ENCODE peak calls at places on chromosomes 5 and 9, in ten cellular contexts. B is AG04449, X is mammary epithelial cell, Y is fibroblast of pulmonary artery, S is left lung, U is coronary artery, C is nephron progenitor cell, H is Peyer's patch, I is BJ, N is choroid plexus epithelial cell. P is an unnamed sample.

GRCh38 chr9:135288941-135289534 is 190.5 kb upstream of the PPP1R26 start:
- DNase-seq in B (no peak), X (no peak), Y (no peak), S (peak), U (no peak), C (no peak), H (no peak), I (no peak), N (no peak), P (no peak)

GRCh38 chr5:61419141-61419540 is 87.1 kb downstream of the ZSWIM6 start:
- DNase-seq in B (no peak), X (no peak), Y (no peak), S (no peak), U (no peak), C (no peak), H (no peak), I (no peak), N (no peak), P (no peak)

GRCh38 chr9:37404590-37404989 is 17.9 kb upstream of the GRHPR start:
- DNase-seq in B (no peak), X (no peak), Y (no peak), S (no peak), U (no peak), C (no peak), H (no peak), I (no peak), N (no peak), P (no peak)

GRCh38 chr9:14056235-14056930 is 257.6 kb downstream of the NFIB start:
- DNase-seq in B (no peak), X (no peak), Y (peak), S (no peak), U (no peak), C (no peak), H (no peak), I (no peak), N (peak), P (no peak)

GRCh38 chr9:80028501-80028900 is 456.7 kb downstream of the TLE4 start:
- DNase-seq in B (peak), X (no peak), Y (no peak), S (no peak), U (no peak), C (no peak), H (no peak), I (peak), N (no peak), P (no peak)

GRCh38 chr5:3542158-3542557 is 53.5 kb upstream of the IRX1 start:
- DNase-seq in B (no peak), X (peak), Y (no peak), S (no peak), U (no peak), C (no peak), H (no peak), I (no peak), N (no peak), P (peak)

GRCh38 chr5:154740483-154740882 is 14.7 kb upstream of the LARP1 start:
- DNase-seq in B (no peak), X (no peak), Y (peak), S (no peak), U (no peak), C (no peak), H (no peak), I (no peak), N (peak), P (peak)

GRCh38 chr5:43400082-43400481 is 12.1 kb downstream of the CCL28 start:
- DNase-seq in B (no peak), X (peak), Y (peak), S (no peak), U (no peak), C (no peak), H (no peak), I (no peak), N (peak), P (peak)

GRCh38 chr5:153678617-153679329 is 188.3 kb downstream of the GRIA1 start:
- DNase-seq in B (no peak), X (no peak), Y (peak), S (no peak), U (no peak), C (no peak), H (no peak), I (no peak), N (peak), P (peak)

GRCh38 chr5:16702964-16703363 is 86.2 kb upstream of the RETREG1 start:
- DNase-seq in B (no peak), X (no peak), Y (no peak), S (no peak), U (no peak), C (no peak), H (no peak), I (no peak), N (no peak), P (no peak)

GRCh38 chr5:66987949-66988838 is 208.4 kb downstream of the CD180 start:
- DNase-seq in B (no peak), X (no peak), Y (peak), S (no peak), U (no peak), C (no peak), H (no peak), I (no peak), N (peak), P (peak)

GRCh38 chr9:21889673-21890072 is 87.2 kb downstream of the MTAP start:
- DNase-seq in B (no peak), X (no peak), Y (no peak), S (peak), U (no peak), C (no peak), H (no peak), I (no peak), N (no peak), P (no peak)

GRCh38 chr5:74919487-74919886 is 53.3 kb upstream of the FAM169A start:
- DNase-seq in B (no peak), X (peak), Y (peak), S (no peak), U (no peak), C (peak), H (no peak), I (no peak), N (peak), P (peak)

GRCh38 chr5:91272858-91273257 is 110.3 kb downstream of the ARRDC3 start:
- DNase-seq in B (no peak), X (no peak), Y (no peak), S (no peak), U (no peak), C (no peak), H (no peak), I (no peak), N (peak), P (no peak)

GRCh38 chr9:131394464-131395026 is 659 bp downstream of the PRRC2B start:
- DNase-seq in B (no peak), X (no peak), Y (peak), S (peak), U (no peak), C (peak), H (peak), I (no peak), N (peak), P (no peak)

GRCh38 chr5:160643588-160643987 is 208.4 kb downstream of the ATP10B start:
- DNase-seq in B (no peak), X (no peak), Y (no peak), S (no peak), U (no peak), C (no peak), H (no peak), I (no peak), N (no peak), P (no peak)

GRCh38 chr9:2231831-2232230 is 216.7 kb downstream of the SMARCA2 start:
- DNase-seq in B (no peak), X (peak), Y (peak), S (no peak), U (no peak), C (no peak), H (no peak), I (no peak), N (no peak), P (peak)

GRCh38 chr9:116706310-116707290 is 19.5 kb downstream of the TRIM32 start:
- DNase-seq in B (no peak), X (no peak), Y (no peak), S (no peak), U (no peak), C (no peak), H (no peak), I (no peak), N (no peak), P (no peak)

GRCh38 chr9:69181908-69182353 is 7.9 kb downstream of the TJP2 start:
- DNase-seq in B (no peak), X (no peak), Y (no peak), S (no peak), U (no peak), C (no peak), H (no peak), I (no peak), N (no peak), P (no peak)

GRCh38 chr5:131068893-131069643 is 96.0 kb downstream of the HINT1 start:
- DNase-seq in B (no peak), X (no peak), Y (no peak), S (no peak), U (no peak), C (no peak), H (no peak), I (no peak), N (peak), P (no peak)

GRCh38 chr5:124806857-124807196 is 60.4 kb upstream of the ZNF608 start:
- DNase-seq in B (no peak), X (no peak), Y (no peak), S (no peak), U (no peak), C (no peak), H (no peak), I (no peak), N (no peak), P (no peak)

GRCh38 chr5:553874-554273 is 29.6 kb upstream of the SLC9A3 start:
- DNase-seq in B (no peak), X (peak), Y (peak), S (no peak), U (peak), C (no peak), H (peak), I (no peak), N (peak), P (peak)

GRCh38 chr5:53930457-53930856 is 370.0 kb downstream of the NDUFS4 start:
- DNase-seq in B (no peak), X (no peak), Y (peak), S (no peak), U (no peak), C (no peak), H (no peak), I (no peak), N (peak), P (no peak)

GRCh38 chr9:89012294-89013042 is 21.2 kb downstream of the S1PR3 start:
- DNase-seq in B (no peak), X (no peak), Y (no peak), S (no peak), U (no peak), C (no peak), H (no peak), I (no peak), N (no peak), P (no peak)

GRCh38 chr5:132103380-132103951 is 29.9 kb downstream of the CSF2 start:
- DNase-seq in B (peak), X (peak), Y (peak), S (peak), U (peak), C (no peak), H (no peak), I (peak), N (peak), P (peak)
- TF ChIP-seq CTCF in B (peak), X (peak), Y (peak), S (no peak), U (no peak), C (no peak), H (no peak), I (peak), N (no peak), P (no peak)

DNA sequence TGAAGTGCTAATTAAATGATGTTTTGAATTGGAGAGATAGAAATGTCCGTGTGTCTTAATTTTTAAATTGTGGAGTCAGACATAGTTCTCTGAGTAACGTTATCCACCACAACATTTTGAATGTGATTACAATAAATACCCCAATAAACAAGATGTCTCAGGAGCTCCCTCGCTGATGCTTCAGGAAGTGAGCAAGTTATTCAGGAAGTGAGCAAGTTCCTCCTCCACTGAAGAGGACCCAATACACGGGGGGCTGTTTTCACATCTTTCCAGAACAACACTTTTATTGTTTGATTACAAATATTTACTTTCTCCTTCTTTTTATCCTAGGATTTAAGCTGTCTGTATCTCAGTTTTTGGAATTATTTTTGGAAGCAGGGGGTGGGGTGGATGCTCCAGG is 363.8 kb downstream of the LRRC70 start:
- DNase-seq in B (no peak), X (no peak), Y (peak), S (no peak), U (no peak), C (no peak), H (no peak), I (no peak), N (no peak), P (no peak)
- TF ChIP-seq CTCF in B (no peak), X (no peak), Y (no peak), S (no peak), U (no peak), C (no peak), H (no peak), I (no peak), N (no peak), P (no peak)

DNA sequence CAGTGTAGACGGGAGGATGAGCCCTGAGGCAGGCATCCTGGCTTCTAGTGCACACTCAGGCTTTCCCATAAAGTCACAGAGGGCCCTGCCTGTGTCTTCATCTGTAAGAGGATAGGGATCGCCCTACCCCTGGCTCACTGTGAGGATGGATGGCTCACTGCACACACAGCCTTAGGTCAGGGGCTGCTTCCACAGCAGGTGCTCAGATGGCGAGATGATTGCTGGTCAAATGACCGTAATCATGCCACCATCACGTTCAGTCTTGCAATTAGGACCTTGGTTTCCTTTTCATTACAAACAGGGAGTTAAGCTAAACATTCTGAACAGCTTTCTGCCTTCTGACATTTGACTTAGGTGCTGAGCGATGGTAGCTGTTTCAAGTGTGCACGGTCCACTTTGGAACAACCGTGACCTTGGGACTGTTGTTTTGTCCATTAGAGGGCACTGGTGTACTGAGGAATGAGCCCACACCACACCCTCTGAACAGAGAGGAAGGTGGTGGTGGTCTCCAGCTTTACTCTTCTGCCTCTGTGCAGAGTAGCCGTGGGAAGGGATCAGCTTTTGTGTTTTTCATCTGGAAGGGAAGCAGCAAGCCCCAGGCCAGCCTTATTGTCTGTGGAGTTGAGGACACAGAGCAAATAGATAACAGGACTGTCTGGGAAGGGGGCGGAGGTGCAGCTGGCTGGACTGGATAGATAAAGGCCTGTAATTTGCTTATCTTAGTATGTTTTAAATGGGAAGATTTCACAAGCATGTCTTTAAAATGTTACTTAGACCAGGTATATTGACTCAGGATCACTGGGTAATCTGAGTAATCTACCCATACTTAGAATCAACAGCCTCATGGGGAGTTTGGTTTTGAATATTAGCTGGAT is 183.1 kb downstream of the TRIO start:
- DNase-seq in B (no peak), X (no peak), Y (no peak), S (no peak), U (no peak), C (peak), H (no peak), I (no peak), N (no peak), P (peak)
- TF ChIP-seq CTCF in B (peak), X (no peak), Y (peak), S (no peak), U (no peak), C (peak), H (no peak), I (peak), N (peak), P (no peak)

DNA sequence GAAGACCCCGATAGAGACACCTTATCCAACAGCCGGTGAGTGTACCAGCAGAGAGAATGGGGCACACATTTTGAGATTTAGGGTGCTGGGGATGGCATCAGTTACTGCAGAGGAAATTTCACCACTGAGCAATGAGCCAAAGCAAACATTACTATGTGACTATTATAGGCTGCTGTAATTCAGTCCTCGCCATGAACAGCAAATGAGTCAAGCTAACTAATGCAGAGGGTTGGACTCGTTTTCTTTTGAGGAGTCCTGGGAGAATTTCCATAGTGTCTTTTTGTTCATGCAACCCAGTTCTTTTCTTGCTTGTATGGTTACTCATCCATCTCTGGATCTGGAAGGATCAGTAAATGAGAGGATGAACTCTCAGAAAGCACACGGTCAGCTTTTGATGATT is 323.8 kb downstream of the PSAT1 start:
- DNase-seq in B (peak), X (peak), Y (peak), S (no peak), U (no peak), C (no peak), H (no peak), I (peak), N (peak), P (peak)
- TF ChIP-seq CTCF in B (no peak), X (no peak), Y (no peak), S (no peak), U (no peak), C (no peak), H (no peak), I (no peak), N (no peak), P (no peak)

GRCh38 chr5:40675396-40676133 is 4.2 kb upstream of the PTGER4 start:
- DNase-seq in B (no peak), X (no peak), Y (no peak), S (no peak), U (no peak), C (no peak), H (no peak), I (no peak), N (no peak), P (no peak)
- TF ChIP-seq CTCF in B (no peak), X (no peak), Y (no peak), S (no peak), U (no peak), C (no peak), H (no peak), I (no peak), N (no peak), P (no peak)

DNA sequence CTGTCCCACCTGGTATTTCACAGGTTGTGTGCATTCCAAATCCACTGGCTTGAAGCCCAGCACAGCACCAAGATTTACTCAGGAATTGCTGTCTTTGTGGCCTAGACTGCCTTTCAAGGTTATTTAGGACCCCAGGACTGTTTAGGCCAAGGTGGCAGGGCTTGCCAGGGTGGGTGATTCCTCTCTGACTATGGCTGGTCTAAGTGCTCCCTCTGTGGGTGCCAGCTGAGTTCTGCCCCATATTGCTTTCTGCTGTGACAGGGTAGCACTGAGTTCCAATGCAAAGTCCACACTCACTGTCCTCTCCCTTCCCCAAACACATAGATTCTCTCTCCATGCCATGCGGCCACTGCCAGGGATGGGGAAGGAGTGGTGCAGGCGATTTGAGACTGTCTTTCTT is 318.2 kb downstream of the EFNA5 start:
- DNase-seq in B (no peak), X (no peak), Y (no peak), S (no peak), U (no peak), C (no peak), H (no peak), I (no peak), N (no peak), P (no peak)
- TF ChIP-seq CTCF in B (no peak), X (no peak), Y (no peak), S (no peak), U (no peak), C (no peak), H (no peak), I (no peak), N (peak), P (no peak)

GRCh38 chr5:150343994-150344393 is 13.5 kb upstream of the TCOF1 start:
- DNase-seq in B (no peak), X (no peak), Y (no peak), S (no peak), U (no peak), C (no peak), H (no peak), I (no peak), N (no peak), P (no peak)

GRCh38 chr5:150346592-150346991 is 10.9 kb upstream of the TCOF1 start:
- DNase-seq in B (no peak), X (no peak), Y (no peak), S (no peak), U (no peak), C (no peak), H (no peak), I (no peak), N (no peak), P (no peak)

GRCh38 chr5:150347003-150347402 is 10.5 kb upstream of the TCOF1 start:
- DNase-seq in B (no peak), X (no peak), Y (no peak), S (no peak), U (no peak), C (no peak), H (no peak), I (no peak), N (peak), P (no peak)

GRCh38 chr5:150342583-150342982 is 14.9 kb upstream of the TCOF1 start:
- DNase-seq in B (no peak), X (no peak), Y (no peak), S (no peak), U (no peak), C (no peak), H (no peak), I (no peak), N (no peak), P (no peak)

DNA sequence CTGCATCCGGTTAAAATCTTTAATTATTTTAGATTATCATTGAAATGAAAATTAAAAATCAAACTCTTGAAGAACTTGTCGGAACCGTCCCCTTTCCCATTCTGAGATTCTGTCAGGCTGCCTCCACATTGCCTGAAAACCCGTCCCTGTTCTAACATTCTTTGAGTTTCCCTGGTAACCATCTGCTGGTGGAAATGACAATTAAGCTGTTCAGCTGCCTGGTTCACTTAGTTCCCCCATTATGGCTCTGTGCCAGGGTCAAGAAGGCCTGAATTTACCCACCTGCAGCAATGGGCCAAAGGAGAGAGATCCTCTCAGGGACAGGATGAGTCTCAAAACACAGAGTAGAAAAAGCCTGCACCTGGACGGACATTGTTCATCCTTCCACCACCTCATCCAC is 11.8 kb upstream of the TCOF1 start:
- DNase-seq in B (no peak), X (no peak), Y (no peak), S (no peak), U (no peak), C (no peak), H (no peak), I (no peak), N (no peak), P (no peak)
- TF ChIP-seq CTCF in B (no peak), X (no peak), Y (no peak), S (no peak), U (no peak), C (no peak), H (no peak), I (no peak), N (no peak), P (no peak)

GRCh38 chr9:78439192-78439865 is 142.4 kb downstream of the PSAT1 start:
- DNase-seq in B (peak), X (peak), Y (peak), S (peak), U (peak), C (peak), H (peak), I (peak), N (peak), P (peak)

GRCh38 chr9:78439866-78440830 is 143.2 kb downstream of the PSAT1 start:
- DNase-seq in B (no peak), X (no peak), Y (no peak), S (peak), U (no peak), C (no peak), H (no peak), I (no peak), N (no peak), P (no peak)

GRCh38 chr9:78443946-78444345 is 147.0 kb downstream of the PSAT1 start:
- DNase-seq in B (no peak), X (no peak), Y (no peak), S (no peak), U (no peak), C (no peak), H (no peak), I (no peak), N (no peak), P (no peak)

GRCh38 chr9:78441396-78441795 is 144.5 kb downstream of the PSAT1 start:
- DNase-seq in B (no peak), X (no peak), Y (no peak), S (no peak), U (no peak), C (no peak), H (no peak), I (no peak), N (no peak), P (no peak)

GRCh38 chr9:78441822-78442431 is 145.0 kb downstream of the PSAT1 start:
- DNase-seq in B (no peak), X (no peak), Y (no peak), S (peak), U (no peak), C (no peak), H (no peak), I (no peak), N (no peak), P (no peak)
- TF ChIP-seq CTCF in B (no peak), X (no peak), Y (no peak), S (no peak), U (no peak), C (no peak), H (no peak), I (no peak), N (no peak), P (no peak)

P was measured in MCF 10A.